ENCODE peak calls at places on chromosomes 16 and 17, in six cellular contexts. Z is GM23248, H is A549, J is colonic mucosa, M is substantia nigra, R is DND-41. X is an unnamed sample.
A peak's percentile ranks its signal among the peaks of the same experiment; 100 is the strongest.

GRCh38 chr17:20122236-20122879 is 113.2 kb downstream of the SPECC1 start:
- DNase-seq in R (no peak), H (no peak), Z (no peak), J (no peak), M (no peak), X (no peak)

GRCh38 chr16:66275795-66276428 is 90.6 kb upstream of the CDH5 start:
- DNase-seq in J (peak; percentile 75), R (peak; percentile 49), M (no peak), H (peak; percentile 71), Z (peak; percentile 68), X (peak; percentile 90)

GRCh38 chr17:65527857-65528591 is 33.4 kb downstream of the AXIN2 start:
- DNase-seq in H (no peak), Z (no peak), J (no peak), R (no peak), M (no peak), X (peak; percentile 59)

GRCh38 chr16:67441907-67442306 is 11.0 kb downstream of the HSD11B2 start:
- DNase-seq in J (no peak), H (no peak), M (no peak), Z (no peak), R (no peak), X (no peak)

GRCh38 chr16:86322840-86323239 is 187.5 kb upstream of the FOXF1 start:
- DNase-seq in M (no peak), H (no peak), J (no peak), Z (no peak), R (no peak), X (no peak)

GRCh38 chr17:77828749-77829539 is 129.6 kb upstream of the TNRC6C start:
- DNase-seq in J (no peak), Z (no peak), M (no peak), R (no peak), H (no peak), X (no peak)

GRCh38 chr17:65121916-65122821 is 15.0 kb upstream of the RGS9 start:
- DNase-seq in R (peak; percentile 53), M (no peak), J (no peak), H (no peak), Z (no peak), X (no peak)

GRCh38 chr16:89035698-89036570 is 57.7 kb upstream of the ACSF3 start:
- DNase-seq in M (no peak), J (no peak), Z (no peak), H (no peak), R (no peak), X (no peak)

GRCh38 chr16:30354423-30355143 is 525 bp downstream of the CD2BP2 start:
- DNase-seq in M (no peak), H (no peak), J (peak; percentile 55), R (no peak), Z (peak; percentile 46), X (no peak)

GRCh38 chr17:77126519-77126918 is 14.2 kb upstream of the SEC14L1 start:
- DNase-seq in R (no peak), M (no peak), J (peak; percentile 71), H (peak; percentile 36), Z (no peak), X (no peak)

GRCh38 chr17:17364338-17364667 is 61.1 kb downstream of the NT5M start:
- DNase-seq in J (no peak), H (no peak), Z (no peak), M (no peak), R (no peak), X (peak; percentile 40)
- H3K27ac ChIP-seq in J (no peak overlapping the region), H (no peak overlapping the region), Z (no peak overlapping the region), M (no peak overlapping the region), R (no peak overlapping the region), X (no peak overlapping the region)

DNA sequence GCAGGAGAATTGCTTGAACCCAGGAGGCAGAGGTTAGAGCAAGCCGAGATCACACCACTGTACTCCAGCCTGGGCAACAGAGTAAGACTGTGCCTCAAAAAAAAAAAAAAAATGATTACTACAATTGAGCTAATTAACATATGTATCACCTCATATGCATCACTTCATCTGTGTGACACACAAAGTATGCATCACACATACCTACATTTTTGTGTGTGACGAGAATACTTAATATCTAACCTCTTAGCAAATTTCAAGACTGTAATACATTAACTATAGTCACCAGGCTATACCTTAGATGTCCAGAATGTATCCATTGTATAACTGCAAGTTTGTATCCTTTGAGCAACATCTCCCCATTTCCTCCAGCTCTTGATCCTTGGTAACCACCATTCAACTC is 214.2 kb upstream of the MON1B start:
- DNase-seq in M (no peak), R (no peak), H (no peak), Z (no peak), J (no peak), X (no peak)
- H3K27ac ChIP-seq in M (no peak overlapping the region), R (no peak overlapping the region), H (no peak overlapping the region), Z (no peak overlapping the region), J (no peak overlapping the region), X (no peak overlapping the region)

DNA sequence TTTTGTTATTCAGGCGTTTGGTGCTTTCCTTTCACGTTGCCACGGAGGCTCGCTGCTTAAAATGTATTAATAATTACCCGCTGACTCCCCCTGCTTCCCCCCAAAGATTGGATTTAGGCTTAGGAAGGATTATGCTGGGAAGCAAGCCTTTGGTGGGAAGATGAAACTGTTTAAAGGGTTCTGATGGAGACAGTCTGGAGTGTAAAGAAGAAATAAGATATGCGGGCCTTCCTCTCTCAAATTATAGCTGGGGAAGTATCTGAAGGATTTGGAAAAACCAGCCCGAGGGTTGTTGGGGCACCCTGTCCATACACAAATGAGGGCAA is 1.1 kb downstream of the KSR1 start:
- DNase-seq in Z (no peak), R (no peak), J (no peak), M (no peak), H (no peak), X (no peak)
- H3K27ac ChIP-seq in Z (no peak overlapping the region), R (no peak overlapping the region), J (no peak overlapping the region), M (peak overlapping the region; percentile 76), H (peak overlapping the region; percentile 95), X (no peak overlapping the region)

GRCh38 chr17:35578195-35578928 is at the start of gene PEX12:
- DNase-seq in M (peak; percentile 89), H (peak; percentile 89), J (peak; percentile 93), Z (peak; percentile 89), R (peak; percentile 92), X (peak; percentile 95)
- H3K27ac ChIP-seq in M (peak within 1 kb of the TSS; percentile 79), H (peak within 1 kb of the TSS; percentile 90), J (peak within 1 kb of the TSS; percentile 76), Z (peak within 1 kb of the TSS; percentile 79), R (peak within 1 kb of the TSS; percentile 84), X (peak within 1 kb of the TSS; percentile 42)

GRCh38 chr16:11639925-11640899 is 28.0 kb upstream of the SNN start:
- DNase-seq in H (peak; percentile 100), M (peak; percentile 60), J (peak; percentile 58), Z (peak; percentile 99), R (no peak), X (peak; percentile 77)
- H3K27ac ChIP-seq in H (peak overlapping the region; percentile 99), M (peak overlapping the region; percentile 80), J (peak overlapping the region; percentile 56), Z (peak overlapping the region; percentile 98), R (no peak overlapping the region), X (peak overlapping the region; percentile 1)

GRCh38 chr17:49315974-49316570 is 46.0 kb downstream of the ZNF652 start:
- DNase-seq in M (no peak), J (no peak), H (no peak), Z (peak; percentile 55), R (no peak), X (no peak)
- H3K27ac ChIP-seq in M (peak overlapping the region; percentile 75), J (no peak overlapping the region), H (peak overlapping the region; percentile 56), Z (peak overlapping the region; percentile 35), R (no peak overlapping the region), X (no peak overlapping the region)

DNA sequence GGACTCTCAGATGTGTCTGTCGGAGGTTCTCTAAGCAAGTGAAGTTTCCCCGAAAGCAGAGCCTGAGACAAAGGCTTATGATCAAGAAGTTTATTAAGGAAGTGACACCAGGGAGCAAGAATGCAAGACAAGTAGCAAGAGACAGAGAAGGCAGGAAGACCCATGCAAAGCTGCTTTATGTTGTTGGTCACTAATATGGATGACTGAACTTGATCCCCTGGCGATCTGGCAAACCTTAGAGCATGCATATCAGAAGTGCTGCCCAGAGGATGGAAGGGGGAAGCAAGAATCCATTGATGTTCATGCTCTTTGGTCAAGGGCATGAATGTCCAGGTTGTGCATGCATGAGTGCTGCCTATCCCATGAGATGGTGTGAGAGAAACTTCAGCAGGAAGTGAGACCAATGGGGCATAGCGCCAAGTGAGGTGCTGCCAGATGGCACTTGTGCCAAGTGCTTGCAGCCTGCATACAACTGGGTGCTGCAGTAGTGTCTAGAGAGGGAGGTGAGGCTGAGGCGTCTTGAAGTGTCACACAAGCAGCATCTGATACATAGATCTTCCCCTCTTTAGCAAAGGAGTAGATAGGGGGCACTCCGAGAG is 176.5 kb downstream of the SALL1 start:
- DNase-seq in J (no peak), M (no peak), Z (no peak), R (no peak), H (no peak), X (no peak)
- H3K27ac ChIP-seq in J (no peak overlapping the region), M (no peak overlapping the region), Z (no peak overlapping the region), R (no peak overlapping the region), H (no peak overlapping the region), X (no peak overlapping the region)

X was measured in endodermal cell.